ENCODE peak calls at places on chromosome 14, in eight cellular contexts. K, B, Z, F, H, R, W and I are unnamed samples.

GRCh38 chr14:105358943-105359342 is 39.4 kb upstream of the TEX22 start:
- DNase-seq in W (no peak), B (no peak), K (no peak), R (no peak), Z (no peak), H (no peak), F (no peak), I (no peak)

GRCh38 chr14:63174760-63175191 is 29.5 kb upstream of the RHOJ start:
- DNase-seq in B (peak; percentile 58), K (peak; percentile 55), R (no peak), H (peak; percentile 50), F (peak; percentile 72), Z (no peak), W (peak; percentile 79), I (peak; percentile 74)

GRCh38 chr14:105220699-105221597 is 27.4 kb upstream of the BTBD6 start:
- DNase-seq in F (no peak), Z (no peak), K (peak; percentile 86), H (no peak), W (no peak), B (no peak), R (no peak), I (no peak)

GRCh38 chr14:53109028-53109687 is 44.0 kb downstream of the DDHD1 start:
- DNase-seq in W (peak; percentile 77), B (no peak), K (no peak), Z (peak; percentile 13), R (no peak), F (peak; percentile 68), H (peak; percentile 50), I (peak; percentile 54)

GRCh38 chr14:60632777-60633176 is 16.5 kb downstream of the SIX1 start:
- DNase-seq in Z (no peak), F (peak; percentile 29), K (no peak), H (no peak), R (no peak), B (no peak), W (no peak), I (no peak)

GRCh38 chr14:61154606-61155005 is 126.5 kb downstream of the TMEM30B start:
- DNase-seq in W (no peak), H (no peak), K (no peak), Z (no peak), F (no peak), B (no peak), R (no peak), I (no peak)

GRCh38 chr14:75460402-75460801 is 32.6 kb downstream of the JDP2 start:
- DNase-seq in H (no peak), F (no peak), Z (no peak), K (no peak), W (no peak), R (no peak), B (no peak), I (no peak)

GRCh38 chr14:102688290-102688689 is 89.0 kb upstream of the TRAF3 start:
- DNase-seq in H (no peak), R (no peak), Z (no peak), F (no peak), W (peak; percentile 59), K (no peak), B (no peak), I (no peak)

GRCh38 chr14:20112321-20112720 is 1.8 kb downstream of the OR4K17 start:
- DNase-seq in F (no peak), B (no peak), K (no peak), Z (no peak), H (no peak), W (no peak), R (no peak), I (no peak)

GRCh38 chr14:74519316-74520074 is 25.9 kb downstream of the ISCA2 start:
- DNase-seq in Z (no peak), W (peak; percentile 39), H (no peak), K (no peak), R (no peak), B (no peak), F (no peak), I (no peak)

GRCh38 chr14:94486883-94487282 is 10.9 kb upstream of the SERPINA9 start:
- DNase-seq in W (no peak), R (no peak), K (no peak), B (no peak), Z (no peak), H (no peak), F (no peak), I (no peak)

GRCh38 chr14:75422169-75422568 is 5.7 kb upstream of the JDP2 start:
- DNase-seq in K (no peak), Z (no peak), R (no peak), W (no peak), F (peak; percentile 86), H (peak; percentile 76), B (no peak), I (peak; percentile 94)

GRCh38 chr14:92740440-92740839 is 8.0 kb downstream of the LGMN start:
- DNase-seq in K (no peak), W (no peak), B (no peak), F (no peak), R (no peak), Z (no peak), H (no peak), I (no peak)

GRCh38 chr14:94394594-94395305 is 6.3 kb upstream of the SERPINA1 start:
- DNase-seq in F (no peak), K (no peak), R (peak; percentile 76), Z (no peak), B (no peak), W (no peak), H (peak; percentile 66), I (peak; percentile 92)

GRCh38 chr14:23069413-23069806 is 12.1 kb upstream of the CDH24 start:
- DNase-seq in R (no peak), H (no peak), F (no peak), B (no peak), Z (no peak), K (no peak), W (no peak), I (no peak)

GRCh38 chr14:92105073-92105844 is 1.1 kb downstream of the ATXN3 start:
- DNase-seq in H (peak; percentile 30), R (no peak), F (no peak), Z (no peak), K (no peak), B (no peak), W (no peak), I (no peak)

GRCh38 chr14:69891422-69891821 is 12.2 kb downstream of the SMOC1 start:
- DNase-seq in K (no peak), F (no peak), R (no peak), W (no peak), Z (no peak), B (no peak), H (no peak), I (no peak)

GRCh38 chr14:99628832-99629618 is 15.9 kb upstream of the HHIPL1 start:
- DNase-seq in B (peak; percentile 42), F (peak; percentile 71), W (peak; percentile 88), Z (peak; percentile 27), K (peak; percentile 93), R (peak; percentile 73), H (no peak), I (peak; percentile 81)